ENCODE peak calls at places on chromosome 10, in four cellular contexts. Y is nucleus accumbens, Z is kidney epithelial cell, V is IMR-90. C is an unnamed sample.

GRCh38 chr10:59631882-59632281 is 77.8 kb downstream of the SLC16A9 start:
- DNase-seq in Z (no peak), Y (no peak), V (no peak), C (no peak)

GRCh38 chr10:63157845-63158624 is 24.9 kb downstream of the NRBF2 start:
- DNase-seq in Y (no peak), V (peak), Z (peak), C (peak)

GRCh38 chr10:73771722-73772279 is 10.0 kb upstream of the CHCHD1 start:
- DNase-seq in V (peak), Y (no peak), Z (no peak), C (no peak)

GRCh38 chr10:124242791-124243190 is 149.4 kb upstream of the CHST15 start:
- DNase-seq in V (no peak), Y (no peak), Z (no peak), C (no peak)

GRCh38 chr10:30437039-30437781 is 3.2 kb downstream of the MAP3K8 start:
- DNase-seq in Z (no peak), V (peak), Y (no peak), C (no peak)

GRCh38 chr10:37754538-37755323 is 102.7 kb downstream of the ZNF248 start:
- DNase-seq in Z (no peak), Y (no peak), V (no peak), C (no peak)

GRCh38 chr10:69093933-69094332 is 6.0 kb downstream of the SRGN start:
- DNase-seq in Y (no peak), V (peak), Z (no peak), C (no peak)

GRCh38 chr10:73648975-73649829 is 6.6 kb downstream of the SYNPO2L start:
- DNase-seq in V (peak), Y (no peak), Z (no peak), C (no peak)

GRCh38 chr10:52316005-52316404 is 1.9 kb downstream of the DKK1 start:
- DNase-seq in Z (no peak), V (peak), Y (no peak), C (no peak)

GRCh38 chr10:83801983-83802382 is 337.3 kb upstream of the GHITM start:
- DNase-seq in Y (no peak), V (no peak), Z (no peak), C (no peak)

GRCh38 chr10:29150010-29150409 is 138.9 kb upstream of the LYZL1 start:
- DNase-seq in Z (no peak), V (no peak), Y (no peak), C (no peak)

GRCh38 chr10:70906031-70906804 is 17.9 kb upstream of the PCBD1 start:
- DNase-seq in Y (no peak), Z (no peak), V (no peak), C (no peak)

GRCh38 chr10:21526184-21526951 is 886 bp upstream of the SKIDA1 start:
- DNase-seq in Z (no peak), Y (peak), V (peak), C (peak)

GRCh38 chr10:93435621-93436385 is 46.3 kb downstream of the MYOF start:
- DNase-seq in Z (peak), V (peak), Y (no peak), C (no peak)

GRCh38 chr10:70270952-70271351 is 12.9 kb downstream of the NPFFR1 start:
- DNase-seq in Z (no peak), V (no peak), Y (no peak), C (no peak)

GRCh38 chr10:87868277-87868676 is 4.9 kb downstream of the PTEN start:
- DNase-seq in Z (no peak), Y (no peak), V (no peak), C (no peak)

GRCh38 chr10:3229815-3230214 is 57.2 kb upstream of the PITRM1 start:
- DNase-seq in Z (no peak), Y (no peak), V (peak), C (no peak)